ENCODE peak calls at places on chromosome 16, in seven cellular contexts. One of them, this sample, is unnamed.

GRCh38 chr16:28543072-28543471 is 4.3 kb upstream of the NUPR1 start:
- DNase-seq in brain microvascular endothelial cell: no peak
- DNase-seq in CD8-positive, alpha-beta T cell: no peak
- DNase-seq in AG04449: no peak
- DNase-seq in PC-9: peak
- DNase-seq in sigmoid colon: no peak
- DNase-seq in fibroblast of pulmonary artery: no peak
- DNase-seq in this sample: no peak

GRCh38 chr16:8561496-8561895 is 28.8 kb downstream of the TMEM114 start:
- DNase-seq in sigmoid colon: no peak
- DNase-seq in AG04449: no peak
- DNase-seq in fibroblast of pulmonary artery: no peak
- DNase-seq in brain microvascular endothelial cell: no peak
- DNase-seq in PC-9: no peak
- DNase-seq in CD8-positive, alpha-beta T cell: no peak
- DNase-seq in this sample: no peak

GRCh38 chr16:1338119-1338730 is 4.8 kb downstream of the BAIAP3 start:
- DNase-seq in CD8-positive, alpha-beta T cell: no peak
- DNase-seq in PC-9: no peak
- DNase-seq in brain microvascular endothelial cell: no peak
- DNase-seq in AG04449: no peak
- DNase-seq in fibroblast of pulmonary artery: no peak
- DNase-seq in sigmoid colon: no peak
- DNase-seq in this sample: no peak

GRCh38 chr16:7470344-7470743 is 137.7 kb downstream of the RBFOX1 start:
- DNase-seq in brain microvascular endothelial cell: no peak
- DNase-seq in PC-9: no peak
- DNase-seq in fibroblast of pulmonary artery: no peak
- DNase-seq in CD8-positive, alpha-beta T cell: no peak
- DNase-seq in sigmoid colon: no peak
- DNase-seq in AG04449: no peak
- DNase-seq in this sample: no peak

GRCh38 chr16:77739493-77739892 is 17.2 kb downstream of the NUDT7 start:
- DNase-seq in sigmoid colon: no peak
- DNase-seq in brain microvascular endothelial cell: no peak
- DNase-seq in PC-9: no peak
- DNase-seq in AG04449: no peak
- DNase-seq in CD8-positive, alpha-beta T cell: no peak
- DNase-seq in fibroblast of pulmonary artery: peak
- DNase-seq in this sample: no peak

GRCh38 chr16:84572096-84572495 is 45.8 kb downstream of the COTL1 start:
- DNase-seq in PC-9: no peak
- DNase-seq in fibroblast of pulmonary artery: no peak
- DNase-seq in brain microvascular endothelial cell: no peak
- DNase-seq in sigmoid colon: no peak
- DNase-seq in CD8-positive, alpha-beta T cell: no peak
- DNase-seq in AG04449: no peak
- DNase-seq in this sample: no peak

GRCh38 chr16:65876200-65876498 is 490.3 kb upstream of the CDH5 start:
- DNase-seq in sigmoid colon: no peak
- DNase-seq in AG04449: no peak
- DNase-seq in fibroblast of pulmonary artery: no peak
- DNase-seq in CD8-positive, alpha-beta T cell: no peak
- DNase-seq in brain microvascular endothelial cell: no peak
- DNase-seq in PC-9: no peak
- DNase-seq in this sample: no peak

GRCh38 chr16:89170346-89171215 is 967 bp upstream of the CDH15 start:
- DNase-seq in fibroblast of pulmonary artery: no peak
- DNase-seq in sigmoid colon: no peak
- DNase-seq in AG04449: no peak
- DNase-seq in CD8-positive, alpha-beta T cell: no peak
- DNase-seq in PC-9: peak
- DNase-seq in brain microvascular endothelial cell: no peak
- DNase-seq in this sample: no peak

GRCh38 chr16:15970202-15970601 is 20.8 kb downstream of the ABCC1 start:
- DNase-seq in AG04449: no peak
- DNase-seq in PC-9: no peak
- DNase-seq in brain microvascular endothelial cell: no peak
- DNase-seq in CD8-positive, alpha-beta T cell: no peak
- DNase-seq in sigmoid colon: no peak
- DNase-seq in fibroblast of pulmonary artery: no peak
- DNase-seq in this sample: no peak

GRCh38 chr16:8852534-8852933 is 16.3 kb downstream of the CARHSP1 start:
- DNase-seq in fibroblast of pulmonary artery: no peak
- DNase-seq in sigmoid colon: peak
- DNase-seq in CD8-positive, alpha-beta T cell: no peak
- DNase-seq in brain microvascular endothelial cell: no peak
- DNase-seq in PC-9: no peak
- DNase-seq in AG04449: no peak
- DNase-seq in this sample: no peak

GRCh38 chr16:71927383-71927782 is 32.1 kb downstream of the IST1 start:
- DNase-seq in fibroblast of pulmonary artery: peak
- DNase-seq in AG04449: peak
- DNase-seq in brain microvascular endothelial cell: peak
- DNase-seq in CD8-positive, alpha-beta T cell: no peak
- DNase-seq in PC-9: peak
- DNase-seq in sigmoid colon: peak
- DNase-seq in this sample: peak

GRCh38 chr16:9340402-9341095 is 249.1 kb downstream of the HAPSTR1 start:
- DNase-seq in fibroblast of pulmonary artery: no peak
- DNase-seq in AG04449: no peak
- DNase-seq in brain microvascular endothelial cell: no peak
- DNase-seq in PC-9: no peak
- DNase-seq in sigmoid colon: no peak
- DNase-seq in CD8-positive, alpha-beta T cell: no peak
- DNase-seq in this sample: no peak

GRCh38 chr16:28258571-28258970 is 33.8 kb upstream of the SBK1 start:
- DNase-seq in PC-9: peak
- DNase-seq in sigmoid colon: no peak
- DNase-seq in AG04449: no peak
- DNase-seq in fibroblast of pulmonary artery: peak
- DNase-seq in CD8-positive, alpha-beta T cell: no peak
- DNase-seq in brain microvascular endothelial cell: peak
- DNase-seq in this sample: no peak

GRCh38 chr16:53034306-53034705 is 18.4 kb downstream of the CHD9NB start:
- DNase-seq in AG04449: no peak
- DNase-seq in fibroblast of pulmonary artery: no peak
- DNase-seq in PC-9: no peak
- DNase-seq in sigmoid colon: no peak
- DNase-seq in brain microvascular endothelial cell: peak
- DNase-seq in CD8-positive, alpha-beta T cell: no peak
- DNase-seq in this sample: no peak

GRCh38 chr16:60107467-60107866 is 1373.4 kb upstream of the GOT2 start:
- DNase-seq in AG04449: no peak
- DNase-seq in brain microvascular endothelial cell: peak
- DNase-seq in sigmoid colon: no peak
- DNase-seq in PC-9: no peak
- DNase-seq in CD8-positive, alpha-beta T cell: no peak
- DNase-seq in fibroblast of pulmonary artery: peak
- DNase-seq in this sample: no peak

GRCh38 chr16:56869513-56870270 is 4.7 kb downstream of the SLC12A3 start:
- DNase-seq in AG04449: no peak
- DNase-seq in fibroblast of pulmonary artery: peak
- DNase-seq in sigmoid colon: no peak
- DNase-seq in CD8-positive, alpha-beta T cell: no peak
- DNase-seq in PC-9: peak
- DNase-seq in brain microvascular endothelial cell: no peak
- DNase-seq in this sample: no peak

GRCh38 chr16:85389679-85390470 is 223.2 kb upstream of the GSE1 start:
- DNase-seq in PC-9: no peak
- DNase-seq in sigmoid colon: peak
- DNase-seq in AG04449: no peak
- DNase-seq in CD8-positive, alpha-beta T cell: no peak
- DNase-seq in fibroblast of pulmonary artery: no peak
- DNase-seq in brain microvascular endothelial cell: no peak
- DNase-seq in this sample: no peak

GRCh38 chr16:66382171-66382965 is 15.9 kb downstream of the CDH5 start:
- DNase-seq in sigmoid colon: peak
- DNase-seq in PC-9: peak
- DNase-seq in brain microvascular endothelial cell: peak
- DNase-seq in fibroblast of pulmonary artery: peak
- DNase-seq in AG04449: no peak
- DNase-seq in CD8-positive, alpha-beta T cell: no peak
- DNase-seq in this sample: peak

GRCh38 chr16:81185416-81185815 is 53.1 kb upstream of the BCO1 start:
- DNase-seq in AG04449: no peak
- DNase-seq in brain microvascular endothelial cell: no peak
- DNase-seq in PC-9: no peak
- DNase-seq in fibroblast of pulmonary artery: no peak
- DNase-seq in CD8-positive, alpha-beta T cell: no peak
- DNase-seq in sigmoid colon: no peak
- DNase-seq in this sample: no peak

GRCh38 chr16:88854306-88855111 is 2.2 kb downstream of the GALNS start:
- DNase-seq in PC-9: no peak
- DNase-seq in AG04449: no peak
- DNase-seq in fibroblast of pulmonary artery: no peak
- DNase-seq in CD8-positive, alpha-beta T cell: no peak
- DNase-seq in sigmoid colon: no peak
- DNase-seq in brain microvascular endothelial cell: no peak
- DNase-seq in this sample: no peak

GRCh38 chr16:27436065-27436464 is 34.1 kb downstream of the IL21R start:
- DNase-seq in fibroblast of pulmonary artery: no peak
- DNase-seq in CD8-positive, alpha-beta T cell: no peak
- DNase-seq in PC-9: no peak
- DNase-seq in brain microvascular endothelial cell: no peak
- DNase-seq in AG04449: no peak
- DNase-seq in sigmoid colon: peak
- DNase-seq in this sample: no peak

GRCh38 chr16:23206986-23207385 is 24.4 kb downstream of the SCNN1G start:
- DNase-seq in brain microvascular endothelial cell: no peak
- DNase-seq in CD8-positive, alpha-beta T cell: no peak
- DNase-seq in sigmoid colon: no peak
- DNase-seq in PC-9: no peak
- DNase-seq in AG04449: no peak
- DNase-seq in fibroblast of pulmonary artery: no peak
- DNase-seq in this sample: no peak

GRCh38 chr16:22787456-22788189 is 26.3 kb upstream of the HS3ST2 start:
- DNase-seq in CD8-positive, alpha-beta T cell: no peak
- DNase-seq in brain microvascular endothelial cell: no peak
- DNase-seq in sigmoid colon: no peak
- DNase-seq in AG04449: peak
- DNase-seq in fibroblast of pulmonary artery: no peak
- DNase-seq in PC-9: peak
- DNase-seq in this sample: peak

GRCh38 chr16:23132921-23133532 is 16.2 kb downstream of the USP31 start:
- DNase-seq in sigmoid colon: peak
- DNase-seq in CD8-positive, alpha-beta T cell: no peak
- DNase-seq in PC-9: no peak
- DNase-seq in fibroblast of pulmonary artery: no peak
- DNase-seq in brain microvascular endothelial cell: no peak
- DNase-seq in AG04449: no peak
- DNase-seq in this sample: no peak

GRCh38 chr16:89491974-89492687 is 1.8 kb upstream of the ANKRD11 start:
- DNase-seq in PC-9: no peak
- DNase-seq in sigmoid colon: no peak
- DNase-seq in CD8-positive, alpha-beta T cell: no peak
- DNase-seq in fibroblast of pulmonary artery: no peak
- DNase-seq in brain microvascular endothelial cell: no peak
- DNase-seq in AG04449: no peak
- DNase-seq in this sample: no peak

GRCh38 chr16:8173111-8173644 is 417.1 kb downstream of the TMEM114 start:
- DNase-seq in CD8-positive, alpha-beta T cell: no peak
- DNase-seq in fibroblast of pulmonary artery: peak
- DNase-seq in AG04449: no peak
- DNase-seq in sigmoid colon: no peak
- DNase-seq in brain microvascular endothelial cell: peak
- DNase-seq in PC-9: peak
- DNase-seq in this sample: peak

GRCh38 chr16:67446968-67447507 is 16.1 kb downstream of the HSD11B2 start:
- DNase-seq in brain microvascular endothelial cell: no peak
- DNase-seq in sigmoid colon: no peak
- DNase-seq in AG04449: no peak
- DNase-seq in PC-9: no peak
- DNase-seq in fibroblast of pulmonary artery: no peak
- DNase-seq in CD8-positive, alpha-beta T cell: no peak
- DNase-seq in this sample: no peak
- H3K4me3 ChIP-seq in brain microvascular endothelial cell: no peak
- H3K4me3 ChIP-seq in sigmoid colon: no peak
- H3K4me3 ChIP-seq in AG04449: no peak
- H3K4me3 ChIP-seq in PC-9: no peak
- H3K4me3 ChIP-seq in fibroblast of pulmonary artery: no peak
- H3K4me3 ChIP-seq in CD8-positive, alpha-beta T cell: no peak
- H3K4me3 ChIP-seq in this sample: no peak

GRCh38 chr16:46830417-46830901 is 521 bp downstream of the C16orf87 start:
- DNase-seq in sigmoid colon: no peak
- DNase-seq in AG04449: no peak
- DNase-seq in PC-9: peak
- DNase-seq in CD8-positive, alpha-beta T cell: peak
- DNase-seq in fibroblast of pulmonary artery: peak
- DNase-seq in brain microvascular endothelial cell: no peak
- DNase-seq in this sample: no peak
- TF ChIP-seq CTCF in sigmoid colon: no peak
- TF ChIP-seq CTCF in AG04449: no peak
- TF ChIP-seq CTCF in PC-9: no peak
- TF ChIP-seq CTCF in CD8-positive, alpha-beta T cell: no peak
- TF ChIP-seq CTCF in fibroblast of pulmonary artery: no peak
- TF ChIP-seq CTCF in brain microvascular endothelial cell: no peak
- TF ChIP-seq CTCF in this sample: no peak

GRCh38 chr16:3554351-3554928 is 22.8 kb downstream of the NLRC3 start:
- DNase-seq in PC-9: no peak
- DNase-seq in AG04449: no peak
- DNase-seq in brain microvascular endothelial cell: no peak
- DNase-seq in fibroblast of pulmonary artery: no peak
- DNase-seq in CD8-positive, alpha-beta T cell: no peak
- DNase-seq in sigmoid colon: no peak
- DNase-seq in this sample: no peak
- H3K4me3 ChIP-seq in PC-9: no peak
- H3K4me3 ChIP-seq in AG04449: no peak
- H3K4me3 ChIP-seq in brain microvascular endothelial cell: no peak
- H3K4me3 ChIP-seq in fibroblast of pulmonary artery: no peak
- H3K4me3 ChIP-seq in CD8-positive, alpha-beta T cell: no peak
- H3K4me3 ChIP-seq in sigmoid colon: no peak
- H3K4me3 ChIP-seq in this sample: no peak

GRCh38 chr16:48353565-48354163 is 31.5 kb downstream of the SIAH1 start:
- DNase-seq in AG04449: no peak
- DNase-seq in sigmoid colon: peak
- DNase-seq in fibroblast of pulmonary artery: peak
- DNase-seq in brain microvascular endothelial cell: peak
- DNase-seq in PC-9: peak
- DNase-seq in CD8-positive, alpha-beta T cell: peak
- DNase-seq in this sample: peak

GRCh38 chr16:48354877-48355585 is 30.2 kb downstream of the SIAH1 start:
- DNase-seq in brain microvascular endothelial cell: no peak
- DNase-seq in fibroblast of pulmonary artery: no peak
- DNase-seq in CD8-positive, alpha-beta T cell: no peak
- DNase-seq in AG04449: no peak
- DNase-seq in sigmoid colon: no peak
- DNase-seq in PC-9: no peak
- DNase-seq in this sample: no peak

GRCh38 chr16:48358419-48358818 is 26.8 kb downstream of the SIAH1 start:
- DNase-seq in AG04449: no peak
- DNase-seq in fibroblast of pulmonary artery: no peak
- DNase-seq in PC-9: no peak
- DNase-seq in CD8-positive, alpha-beta T cell: no peak
- DNase-seq in sigmoid colon: no peak
- DNase-seq in brain microvascular endothelial cell: no peak
- DNase-seq in this sample: no peak

GRCh38 chr16:48359983-48360382 is 25.2 kb downstream of the SIAH1 start:
- DNase-seq in CD8-positive, alpha-beta T cell: no peak
- DNase-seq in sigmoid colon: no peak
- DNase-seq in AG04449: no peak
- DNase-seq in fibroblast of pulmonary artery: no peak
- DNase-seq in PC-9: no peak
- DNase-seq in brain microvascular endothelial cell: no peak
- DNase-seq in this sample: no peak

GRCh38 chr16:48356633-48357376 is 28.4 kb downstream of the SIAH1 start:
- DNase-seq in PC-9: no peak
- DNase-seq in AG04449: no peak
- DNase-seq in fibroblast of pulmonary artery: no peak
- DNase-seq in sigmoid colon: no peak
- DNase-seq in brain microvascular endothelial cell: no peak
- DNase-seq in CD8-positive, alpha-beta T cell: no peak
- DNase-seq in this sample: no peak
- TF ChIP-seq CTCF in PC-9: no peak
- TF ChIP-seq CTCF in AG04449: no peak
- TF ChIP-seq CTCF in fibroblast of pulmonary artery: no peak
- TF ChIP-seq CTCF in sigmoid colon: no peak
- TF ChIP-seq CTCF in brain microvascular endothelial cell: no peak
- TF ChIP-seq CTCF in CD8-positive, alpha-beta T cell: no peak
- TF ChIP-seq CTCF in this sample: no peak